ENCODE peak calls at places on chromosomes 2 and 18, in eight cellular contexts. R is non-pigmented ciliary epithelial cell; L is brain microvascular endothelial cell; M is CD4-positive, CD25-positive, alpha-beta regulatory T cell; E is omental fat pad; Z is T-helper 1 cell; I is 8988T; J is AG08396. S is an unnamed sample.

GRCh38 chr2:231590614-231591013 is 2.0 kb upstream of the TEX44 start:
- DNase-seq in R (no peak), L (no peak), M (no peak), E (no peak), Z (no peak), I (no peak), J (no peak), S (no peak)

GRCh38 chr2:67446504-67446911 is 49.4 kb downstream of the ETAA1 start:
- DNase-seq in R (peak; percentile 44), L (peak; percentile 33), M (no peak), E (no peak), Z (no peak), I (no peak), J (no peak), S (no peak)

GRCh38 chr2:218716070-218716469 is 5.4 kb downstream of the TTLL4 start:
- DNase-seq in R (no peak), L (no peak), M (no peak), E (no peak), Z (no peak), I (no peak), J (peak; percentile 30), S (no peak)

GRCh38 chr2:207161247-207161646 is 4.5 kb downstream of the KLF7 start:
- DNase-seq in R (no peak), L (no peak), M (no peak), E (no peak), Z (no peak), I (no peak), J (no peak), S (peak; percentile 18)

GRCh38 chr2:2014251-2014761 is 270.0 kb upstream of the PXDN start:
- DNase-seq in R (no peak), L (peak; percentile 73), M (no peak), E (no peak), Z (no peak), I (no peak), J (no peak), S (peak; percentile 99)

GRCh38 chr2:62663443-62663842 is 42.1 kb upstream of the EHBP1 start:
- DNase-seq in R (no peak), L (no peak), M (no peak), E (no peak), Z (no peak), I (no peak), J (peak; percentile 18), S (no peak)

GRCh38 chr2:151928380-151928779 is 100.2 kb upstream of the ARL5A start:
- DNase-seq in R (no peak), L (no peak), M (no peak), E (no peak), Z (no peak), I (no peak), J (no peak), S (no peak)

GRCh38 chr2:81389203-81389602 is 1084.7 kb upstream of the LRRTM1 start:
- DNase-seq in R (no peak), L (no peak), M (no peak), E (no peak), Z (no peak), I (no peak), J (no peak), S (no peak)

GRCh38 chr2:52861606-52862005 is 906.0 kb upstream of the CHAC2 start:
- DNase-seq in R (no peak), L (peak; percentile 18), M (no peak), E (no peak), Z (no peak), I (no peak), J (no peak), S (no peak)

GRCh38 chr2:96753661-96754282 is 6.9 kb upstream of the CNNM4 start:
- DNase-seq in R (no peak), L (no peak), M (no peak), E (no peak), Z (no peak), I (no peak), J (no peak), S (no peak)

GRCh38 chr2:203718087-203718486 is 11.6 kb downstream of the CD28 start:
- DNase-seq in R (no peak), L (no peak), M (peak; percentile 52), E (no peak), Z (no peak), I (no peak), J (no peak), S (no peak)

GRCh38 chr18:74596959-74597661 is 560 bp upstream of the ZNF407 start:
- DNase-seq in R (no peak), L (peak; percentile 42), M (peak; percentile 57), E (peak; percentile 27), Z (peak; percentile 45), I (peak; percentile 6), J (peak; percentile 65), S (peak; percentile 70)

GRCh38 chr2:176464886-176465564 is 195.8 kb downstream of the MTX2 start:
- DNase-seq in R (no peak), L (no peak), M (no peak), E (no peak), Z (no peak), I (no peak), J (no peak), S (no peak)